ENCODE peak calls at places on chromosomes 7 and 10, in eight cellular contexts. One of them, this sample, is unnamed.
A peak's percentile ranks its signal among the peaks of the same experiment; 100 is the strongest.

GRCh38 chr7:105493928-105494325 is 28.1 kb downstream of the PUS7 start:
- DNase-seq in mammary epithelial cell: no peak
- DNase-seq in colonic mucosa: no peak
- DNase-seq in transverse colon: no peak
- DNase-seq in dorsolateral prefrontal cortex: no peak
- DNase-seq in PC-9: no peak
- DNase-seq in fibroblast of the aortic adventitia: peak; percentile 84
- DNase-seq in breast epithelium: peak; percentile 54
- DNase-seq in this sample: no peak

GRCh38 chr7:1555046-1555812 is 776 bp downstream of the TMEM184A start:
- DNase-seq in fibroblast of the aortic adventitia: peak; percentile 51
- DNase-seq in dorsolateral prefrontal cortex: no peak
- DNase-seq in transverse colon: peak; percentile 89
- DNase-seq in breast epithelium: peak; percentile 87
- DNase-seq in colonic mucosa: peak; percentile 91
- DNase-seq in mammary epithelial cell: peak; percentile 85
- DNase-seq in PC-9: peak; percentile 96
- DNase-seq in this sample: no peak

GRCh38 chr7:42964849-42965805 is 33.0 kb downstream of the MRPL32 start:
- DNase-seq in breast epithelium: no peak
- DNase-seq in fibroblast of the aortic adventitia: peak; percentile 35
- DNase-seq in mammary epithelial cell: peak; percentile 6
- DNase-seq in transverse colon: no peak
- DNase-seq in PC-9: no peak
- DNase-seq in colonic mucosa: no peak
- DNase-seq in dorsolateral prefrontal cortex: no peak
- DNase-seq in this sample: no peak

GRCh38 chr7:913736-914520 is 37.6 kb downstream of the GET4 start:
- DNase-seq in mammary epithelial cell: peak; percentile 70
- DNase-seq in dorsolateral prefrontal cortex: peak; percentile 70
- DNase-seq in breast epithelium: no peak
- DNase-seq in PC-9: peak; percentile 98
- DNase-seq in transverse colon: peak; percentile 93
- DNase-seq in colonic mucosa: peak; percentile 96
- DNase-seq in fibroblast of the aortic adventitia: no peak
- DNase-seq in this sample: no peak

GRCh38 chr10:49362596-49363260 is 33.2 kb downstream of the DRGX start:
- DNase-seq in dorsolateral prefrontal cortex: no peak
- DNase-seq in transverse colon: no peak
- DNase-seq in colonic mucosa: peak; percentile 10
- DNase-seq in mammary epithelial cell: no peak
- DNase-seq in breast epithelium: no peak
- DNase-seq in fibroblast of the aortic adventitia: no peak
- DNase-seq in PC-9: no peak
- DNase-seq in this sample: no peak

GRCh38 chr7:42945821-42946615 is 13.8 kb downstream of the MRPL32 start:
- DNase-seq in mammary epithelial cell: no peak
- DNase-seq in transverse colon: no peak
- DNase-seq in fibroblast of the aortic adventitia: peak; percentile 46
- DNase-seq in dorsolateral prefrontal cortex: no peak
- DNase-seq in colonic mucosa: no peak
- DNase-seq in PC-9: no peak
- DNase-seq in breast epithelium: no peak
- DNase-seq in this sample: no peak

GRCh38 chr10:94123253-94123995 is 129.7 kb downstream of the PLCE1 start:
- DNase-seq in breast epithelium: no peak
- DNase-seq in mammary epithelial cell: peak; percentile 57
- DNase-seq in transverse colon: no peak
- DNase-seq in dorsolateral prefrontal cortex: no peak
- DNase-seq in PC-9: peak; percentile 30
- DNase-seq in fibroblast of the aortic adventitia: peak; percentile 87
- DNase-seq in colonic mucosa: no peak
- DNase-seq in this sample: no peak

GRCh38 chr10:60089095-60089494 is 182.7 kb upstream of the CCDC6 start:
- DNase-seq in fibroblast of the aortic adventitia: peak; percentile 45
- DNase-seq in colonic mucosa: no peak
- DNase-seq in breast epithelium: no peak
- DNase-seq in dorsolateral prefrontal cortex: no peak
- DNase-seq in mammary epithelial cell: no peak
- DNase-seq in transverse colon: peak; percentile 31
- DNase-seq in PC-9: no peak
- DNase-seq in this sample: no peak

GRCh38 chr7:44162179-44162578 is 21.0 kb upstream of the MYL7 start:
- DNase-seq in dorsolateral prefrontal cortex: no peak
- DNase-seq in colonic mucosa: no peak
- DNase-seq in PC-9: no peak
- DNase-seq in transverse colon: no peak
- DNase-seq in breast epithelium: no peak
- DNase-seq in mammary epithelial cell: no peak
- DNase-seq in fibroblast of the aortic adventitia: no peak
- DNase-seq in this sample: no peak

GRCh38 chr10:76305930-76306612 is 874.6 kb downstream of the LRMDA start:
- DNase-seq in mammary epithelial cell: no peak
- DNase-seq in dorsolateral prefrontal cortex: no peak
- DNase-seq in fibroblast of the aortic adventitia: no peak
- DNase-seq in breast epithelium: no peak
- DNase-seq in transverse colon: no peak
- DNase-seq in colonic mucosa: no peak
- DNase-seq in PC-9: no peak
- DNase-seq in this sample: no peak

GRCh38 chr7:104207731-104208420 is at the start of gene ORC5:
- DNase-seq in dorsolateral prefrontal cortex: peak; percentile 45
- DNase-seq in fibroblast of the aortic adventitia: peak; percentile 72
- DNase-seq in colonic mucosa: peak; percentile 77
- DNase-seq in PC-9: peak; percentile 73
- DNase-seq in mammary epithelial cell: peak; percentile 81
- DNase-seq in breast epithelium: peak; percentile 64
- DNase-seq in transverse colon: peak; percentile 78
- DNase-seq in this sample: peak; percentile 70

GRCh38 chr7:104208421-104208780 is 588 bp upstream of the ORC5 start:
- DNase-seq in PC-9: no peak
- DNase-seq in transverse colon: no peak
- DNase-seq in dorsolateral prefrontal cortex: no peak
- DNase-seq in mammary epithelial cell: no peak
- DNase-seq in breast epithelium: no peak
- DNase-seq in colonic mucosa: no peak
- DNase-seq in fibroblast of the aortic adventitia: no peak
- DNase-seq in this sample: no peak

GRCh38 chr7:104209063-104209462 is 1.2 kb upstream of the ORC5 start:
- DNase-seq in PC-9: no peak
- DNase-seq in colonic mucosa: no peak
- DNase-seq in transverse colon: no peak
- DNase-seq in mammary epithelial cell: no peak
- DNase-seq in breast epithelium: no peak
- DNase-seq in dorsolateral prefrontal cortex: no peak
- DNase-seq in fibroblast of the aortic adventitia: no peak
- DNase-seq in this sample: no peak

GRCh38 chr7:104206841-104207240 is 972 bp downstream of the ORC5 start:
- DNase-seq in mammary epithelial cell: no peak
- DNase-seq in dorsolateral prefrontal cortex: no peak
- DNase-seq in breast epithelium: no peak
- DNase-seq in PC-9: no peak
- DNase-seq in colonic mucosa: no peak
- DNase-seq in transverse colon: no peak
- DNase-seq in fibroblast of the aortic adventitia: peak; percentile 5
- DNase-seq in this sample: no peak

GRCh38 chr7:104207348-104207730 is 474 bp downstream of the ORC5 start:
- DNase-seq in transverse colon: no peak
- DNase-seq in PC-9: no peak
- DNase-seq in fibroblast of the aortic adventitia: peak; percentile 33
- DNase-seq in colonic mucosa: peak; percentile 20
- DNase-seq in dorsolateral prefrontal cortex: no peak
- DNase-seq in mammary epithelial cell: peak; percentile 11
- DNase-seq in breast epithelium: no peak
- DNase-seq in this sample: peak; percentile 32
- H3K4me3 ChIP-seq in transverse colon: peak overlapping the region; percentile 82
- H3K4me3 ChIP-seq in PC-9: peak overlapping the region; percentile 76
- H3K4me3 ChIP-seq in fibroblast of the aortic adventitia: peak overlapping the region; percentile 98
- H3K4me3 ChIP-seq in colonic mucosa: peak overlapping the region; percentile 88
- H3K4me3 ChIP-seq in dorsolateral prefrontal cortex: peak overlapping the region; percentile 78
- H3K4me3 ChIP-seq in mammary epithelial cell: peak overlapping the region; percentile 89
- H3K4me3 ChIP-seq in breast epithelium: peak overlapping the region; percentile 74
- H3K4me3 ChIP-seq in this sample: peak overlapping the region; percentile 63

GRCh38 chr10:119658274-119658673 is 7.1 kb downstream of the BAG3 start:
- DNase-seq in dorsolateral prefrontal cortex: no peak
- DNase-seq in fibroblast of the aortic adventitia: peak; percentile 88
- DNase-seq in transverse colon: peak; percentile 70
- DNase-seq in breast epithelium: peak; percentile 80
- DNase-seq in PC-9: peak; percentile 67
- DNase-seq in mammary epithelial cell: peak; percentile 92
- DNase-seq in colonic mucosa: peak; percentile 40
- DNase-seq in this sample: no peak
- H3K4me3 ChIP-seq in dorsolateral prefrontal cortex: no peak overlapping the region
- H3K4me3 ChIP-seq in fibroblast of the aortic adventitia: peak overlapping the region; percentile 27
- H3K4me3 ChIP-seq in transverse colon: no peak overlapping the region
- H3K4me3 ChIP-seq in breast epithelium: no peak overlapping the region
- H3K4me3 ChIP-seq in PC-9: peak overlapping the region; percentile 36
- H3K4me3 ChIP-seq in mammary epithelial cell: no peak overlapping the region
- H3K4me3 ChIP-seq in colonic mucosa: no peak overlapping the region
- H3K4me3 ChIP-seq in this sample: no peak overlapping the region

GRCh38 chr7:128741491-128741890 is 2.3 kb downstream of the CALU start:
- DNase-seq in colonic mucosa: no peak
- DNase-seq in dorsolateral prefrontal cortex: no peak
- DNase-seq in fibroblast of the aortic adventitia: peak; percentile 34
- DNase-seq in breast epithelium: no peak
- DNase-seq in PC-9: no peak
- DNase-seq in mammary epithelial cell: no peak
- DNase-seq in transverse colon: no peak
- DNase-seq in this sample: no peak
- H3K4me3 ChIP-seq in colonic mucosa: no peak overlapping the region
- H3K4me3 ChIP-seq in dorsolateral prefrontal cortex: no peak overlapping the region
- H3K4me3 ChIP-seq in fibroblast of the aortic adventitia: peak overlapping the region; percentile 94
- H3K4me3 ChIP-seq in breast epithelium: no peak overlapping the region
- H3K4me3 ChIP-seq in PC-9: peak overlapping the region; percentile 83
- H3K4me3 ChIP-seq in mammary epithelial cell: no peak overlapping the region
- H3K4me3 ChIP-seq in transverse colon: no peak overlapping the region
- H3K4me3 ChIP-seq in this sample: no peak overlapping the region

DNA sequence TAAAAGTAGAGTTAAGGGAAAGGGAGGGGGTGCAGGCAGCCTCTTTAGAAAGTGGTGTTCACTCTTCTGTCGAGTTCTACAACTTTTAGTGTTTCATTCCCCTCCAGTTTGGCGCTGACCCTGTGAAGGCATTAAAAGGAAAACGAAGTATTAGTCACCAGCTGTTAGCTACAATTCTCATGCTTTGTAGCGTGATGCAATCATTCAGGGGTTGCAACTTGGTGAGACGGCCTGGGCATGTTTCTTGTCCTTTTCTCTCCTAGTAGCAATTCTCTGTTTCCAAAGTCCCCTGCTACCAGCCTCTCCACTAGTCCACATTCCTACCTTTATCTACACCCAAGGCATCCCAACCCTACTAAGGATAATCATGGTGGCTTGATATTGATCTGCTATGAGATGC is 33.7 kb upstream of the DGKI start:
- DNase-seq in transverse colon: no peak
- DNase-seq in breast epithelium: no peak
- DNase-seq in colonic mucosa: no peak
- DNase-seq in PC-9: no peak
- DNase-seq in dorsolateral prefrontal cortex: no peak
- DNase-seq in mammary epithelial cell: peak; percentile 88
- DNase-seq in fibroblast of the aortic adventitia: peak; percentile 90
- DNase-seq in this sample: no peak
- H3K4me3 ChIP-seq in transverse colon: no peak overlapping the region
- H3K4me3 ChIP-seq in breast epithelium: no peak overlapping the region
- H3K4me3 ChIP-seq in colonic mucosa: no peak overlapping the region
- H3K4me3 ChIP-seq in PC-9: no peak overlapping the region
- H3K4me3 ChIP-seq in dorsolateral prefrontal cortex: no peak overlapping the region
- H3K4me3 ChIP-seq in mammary epithelial cell: no peak overlapping the region
- H3K4me3 ChIP-seq in fibroblast of the aortic adventitia: no peak overlapping the region
- H3K4me3 ChIP-seq in this sample: no peak overlapping the region

GRCh38 chr10:120077707-120078492 is 185.4 kb downstream of the SEC23IP start:
- DNase-seq in dorsolateral prefrontal cortex: no peak
- DNase-seq in breast epithelium: no peak
- DNase-seq in fibroblast of the aortic adventitia: no peak
- DNase-seq in mammary epithelial cell: peak; percentile 12
- DNase-seq in transverse colon: no peak
- DNase-seq in PC-9: no peak
- DNase-seq in colonic mucosa: no peak
- DNase-seq in this sample: no peak

DNA sequence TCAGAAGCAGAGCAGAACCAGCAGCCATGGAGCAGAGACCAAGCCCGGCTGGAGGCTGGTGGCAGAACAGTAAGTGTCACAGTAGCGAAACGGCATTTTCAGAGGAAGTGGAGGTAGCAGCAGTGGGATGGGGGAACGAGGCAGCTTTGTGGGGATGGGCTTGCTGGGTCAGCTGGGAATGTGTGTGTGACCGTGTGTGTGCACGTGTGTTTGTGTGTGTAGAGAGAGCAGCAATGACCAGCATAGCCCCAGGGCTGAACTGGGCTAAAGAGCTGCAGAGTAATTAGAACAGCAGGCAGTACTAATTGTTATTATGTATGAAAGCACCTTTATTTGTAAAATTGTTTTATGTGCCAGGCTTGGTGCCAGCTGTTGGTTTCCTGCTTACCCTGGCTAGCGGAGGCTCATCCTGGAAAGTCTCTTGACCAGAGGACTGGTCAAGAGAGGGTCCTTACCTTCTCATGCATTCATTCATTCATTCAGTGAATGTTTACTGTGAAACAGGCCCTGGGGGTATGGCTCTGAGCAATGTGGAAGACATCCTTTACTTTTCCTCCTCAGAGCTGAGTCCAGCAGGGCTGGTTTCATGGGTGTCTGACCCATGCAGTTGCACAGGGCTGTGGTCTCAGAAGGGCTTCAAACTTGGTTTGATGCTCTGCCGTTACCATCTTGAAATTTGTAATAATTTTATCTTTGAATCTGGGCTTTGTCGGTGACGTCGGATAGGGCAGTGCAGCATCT is 184.6 kb downstream of the SEC23IP start:
- DNase-seq in transverse colon: no peak
- DNase-seq in breast epithelium: no peak
- DNase-seq in fibroblast of the aortic adventitia: no peak
- DNase-seq in mammary epithelial cell: no peak
- DNase-seq in dorsolateral prefrontal cortex: no peak
- DNase-seq in PC-9: no peak
- DNase-seq in colonic mucosa: no peak
- DNase-seq in this sample: no peak
- H3K4me3 ChIP-seq in transverse colon: no peak overlapping the region
- H3K4me3 ChIP-seq in breast epithelium: no peak overlapping the region
- H3K4me3 ChIP-seq in fibroblast of the aortic adventitia: no peak overlapping the region
- H3K4me3 ChIP-seq in mammary epithelial cell: no peak overlapping the region
- H3K4me3 ChIP-seq in dorsolateral prefrontal cortex: no peak overlapping the region
- H3K4me3 ChIP-seq in PC-9: no peak overlapping the region
- H3K4me3 ChIP-seq in colonic mucosa: no peak overlapping the region
- H3K4me3 ChIP-seq in this sample: no peak overlapping the region

DNA sequence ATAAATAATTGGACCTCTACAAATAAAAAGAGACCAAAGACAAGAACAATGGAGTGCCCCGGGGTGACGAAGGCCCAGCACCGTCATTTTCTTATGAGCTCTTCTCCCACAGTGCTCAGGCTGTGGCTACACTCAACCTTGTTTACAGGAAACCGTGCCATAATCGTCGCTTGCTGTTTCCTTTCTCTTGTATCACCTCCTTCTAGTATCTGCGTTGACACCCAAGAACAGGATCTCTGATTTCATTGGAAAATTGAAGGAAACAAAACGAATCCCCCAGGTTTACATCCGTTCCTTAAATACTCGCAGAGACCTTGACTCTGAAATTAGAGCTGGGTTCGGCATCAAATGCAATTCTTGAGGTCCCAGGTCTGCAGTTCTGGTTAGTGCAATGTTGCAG is 1.7 kb upstream of the IGFBP3 start:
- DNase-seq in transverse colon: no peak
- DNase-seq in mammary epithelial cell: no peak
- DNase-seq in colonic mucosa: no peak
- DNase-seq in breast epithelium: no peak
- DNase-seq in dorsolateral prefrontal cortex: no peak
- DNase-seq in fibroblast of the aortic adventitia: no peak
- DNase-seq in PC-9: no peak
- DNase-seq in this sample: peak; percentile 20
- H3K4me3 ChIP-seq in transverse colon: peak overlapping the region; percentile 58
- H3K4me3 ChIP-seq in mammary epithelial cell: no peak overlapping the region
- H3K4me3 ChIP-seq in colonic mucosa: no peak overlapping the region
- H3K4me3 ChIP-seq in breast epithelium: peak overlapping the region; percentile 14
- H3K4me3 ChIP-seq in dorsolateral prefrontal cortex: peak overlapping the region; percentile 48
- H3K4me3 ChIP-seq in fibroblast of the aortic adventitia: peak overlapping the region; percentile 36
- H3K4me3 ChIP-seq in PC-9: no peak overlapping the region
- H3K4me3 ChIP-seq in this sample: no peak overlapping the region

This sample was measured in CD4-positive, alpha-beta memory T cell.